ENCODE peak calls at places on chromosome 4, in five cellular contexts. C, O, T, A and P are unnamed samples.
A peak's percentile ranks its signal among the peaks of the same experiment; 100 is the strongest.

GRCh38 chr4:107740381-107740780 is 20.3 kb upstream of the PAPSS1 start:
- DNase-seq in C (no peak), O (no peak), T (peak; percentile 9), A (peak; percentile 24), P (peak; percentile 18)

GRCh38 chr4:39103291-39103690 is 41.3 kb downstream of the KLHL5 start:
- DNase-seq in C (no peak), O (no peak), T (no peak), A (no peak), P (peak; percentile 25)

GRCh38 chr4:87911252-87911774 is 64.2 kb upstream of the SPP1 start:
- DNase-seq in C (no peak), O (no peak), T (no peak), A (peak; percentile 45), P (no peak)

GRCh38 chr4:66091801-66092200 is 421.5 kb upstream of the EPHA5 start:
- DNase-seq in C (no peak), O (no peak), T (no peak), A (no peak), P (no peak)

GRCh38 chr4:127209580-127210095 is 423.1 kb upstream of the INTU start:
- DNase-seq in C (no peak), O (no peak), T (no peak), A (peak; percentile 53), P (no peak)

GRCh38 chr4:165208322-165208652 is 926 bp downstream of the KLHL2 start:
- DNase-seq in C (no peak), O (peak; percentile 15), T (no peak), A (no peak), P (no peak)

GRCh38 chr4:51906167-51906647 is 63.3 kb downstream of the DCUN1D4 start:
- DNase-seq in C (peak; percentile 86), O (no peak), T (no peak), A (peak; percentile 6), P (peak; percentile 85)

GRCh38 chr4:134636332-134637055 is 434.9 kb upstream of the PABPC4L start:
- DNase-seq in C (peak; percentile 45), O (no peak), T (no peak), A (no peak), P (no peak)

GRCh38 chr4:175330236-175330635 is 412.1 kb downstream of the ADAM29 start:
- DNase-seq in C (no peak), O (no peak), T (peak; percentile 6), A (peak; percentile 32), P (no peak)

GRCh38 chr4:147772056-147772455 is 40.2 kb downstream of the ARHGAP10 start:
- DNase-seq in C (no peak), O (no peak), T (no peak), A (no peak), P (no peak)

GRCh38 chr4:7476820-7477219 is 42.1 kb upstream of the PSAPL1 start:
- DNase-seq in C (no peak), O (no peak), T (no peak), A (no peak), P (no peak)

GRCh38 chr4:8355864-8356565 is 84.5 kb downstream of the ACOX3 start:
- DNase-seq in C (no peak), O (no peak), T (no peak), A (peak; percentile 2), P (no peak)

GRCh38 chr4:75432683-75433082 is 81.5 kb downstream of the RCHY1 start:
- DNase-seq in C (peak; percentile 35), O (no peak), T (no peak), A (peak; percentile 12), P (peak; percentile 47)

GRCh38 chr4:156672492-156672891 is 299.1 kb downstream of the PDGFC start:
- DNase-seq in C (no peak), O (no peak), T (peak; percentile 70), A (peak; percentile 3), P (no peak)

GRCh38 chr4:13547563-13548041 is 3.3 kb upstream of the NKX3-2 start:
- DNase-seq in C (peak; percentile 69), O (no peak), T (no peak), A (peak; percentile 42), P (peak; percentile 81)

GRCh38 chr4:23945521-23946017 is 55.7 kb upstream of the PPARGC1A start:
- DNase-seq in C (peak; percentile 68), O (no peak), T (peak; percentile 65), A (peak; percentile 90), P (peak; percentile 95)

GRCh38 chr4:10023050-10023419 is 1.7 kb upstream of the SLC2A9 start:
- DNase-seq in C (no peak), O (no peak), T (no peak), A (no peak), P (peak; percentile 32)

GRCh38 chr4:168441412-168441811 is 38.9 kb downstream of the DDX60L start:
- DNase-seq in C (no peak), O (no peak), T (no peak), A (no peak), P (no peak)

GRCh38 chr4:138890921-138891570 is 124.5 kb upstream of the NOCT start:
- DNase-seq in C (no peak), O (no peak), T (no peak), A (no peak), P (no peak)

GRCh38 chr4:74539043-74539790 is 94.3 kb downstream of the AREG start:
- DNase-seq in C (no peak), O (no peak), T (no peak), A (no peak), P (no peak)

GRCh38 chr4:153402366-153402765 is 57.9 kb downstream of the MND1 start:
- DNase-seq in C (no peak), O (no peak), T (no peak), A (peak; percentile 67), P (no peak)

GRCh38 chr4:168908859-168909390 is 101.1 kb downstream of the CBR4 start:
- DNase-seq in C (no peak), O (no peak), T (peak; percentile 17), A (peak; percentile 87), P (no peak)